ENCODE peak calls at places on chromosomes 5 and 9, in five cellular contexts. D is fibroblast of mammary gland, Q is endothelial cell, T is H7, C is midbrain. W is an unnamed sample.

GRCh38 chr9:129481424-129481823 is 139.5 kb downstream of the C9orf50 start:
- DNase-seq in D (no peak), Q (no peak), T (no peak), C (no peak), W (no peak)

GRCh38 chr5:66661149-66661548 is 65.0 kb downstream of the MAST4 start:
- DNase-seq in D (peak), Q (no peak), T (no peak), C (peak), W (no peak)

GRCh38 chr9:111645806-111646205 is 14.7 kb downstream of the DNAJC25 start:
- DNase-seq in D (peak), Q (no peak), T (no peak), C (no peak), W (no peak)

GRCh38 chr9:123263227-123263626 is 5.2 kb downstream of the STRBP start:
- DNase-seq in D (no peak), Q (no peak), T (no peak), C (no peak), W (no peak)

GRCh38 chr5:173256800-173257199 is 21.8 kb upstream of the NKX2-5 start:
- DNase-seq in D (no peak), Q (no peak), T (no peak), C (no peak), W (no peak)

GRCh38 chr9:124258765-124259272 is 1.1 kb downstream of the NEK6 start:
- DNase-seq in D (no peak), Q (peak), T (peak), C (no peak), W (no peak)

GRCh38 chr5:80083115-80083890 is 48.2 kb downstream of the THBS4 start:
- DNase-seq in D (peak), Q (peak), T (peak), C (peak), W (peak)

GRCh38 chr5:128681096-128681495 is 143.1 kb upstream of the FBN2 start:
- DNase-seq in D (no peak), Q (no peak), T (no peak), C (no peak), W (no peak)

W was measured in right atrium auricular region.